ENCODE peak calls at places on chromosomes 11 and 22, in seven cellular contexts. C, S, J, P, D, G and W are unnamed samples.

GRCh38 chr22:25896592-25896991 is 154.6 kb downstream of the MYO18B start:
- DNase-seq in S (no peak), J (no peak), P (no peak), G (no peak), C (no peak), D (no peak), W (no peak)

GRCh38 chr22:44455151-44455962 is 42.7 kb downstream of the RTL6 start:
- DNase-seq in J (peak), P (no peak), S (peak), C (no peak), D (no peak), G (no peak), W (no peak)

GRCh38 chr11:74311352-74311926 is at the start of gene P4HA3:
- DNase-seq in J (peak), S (peak), G (no peak), C (peak), P (no peak), D (peak), W (no peak)

GRCh38 chr11:45041556-45041955 is 90.9 kb upstream of the TP53I11 start:
- DNase-seq in J (no peak), D (no peak), C (no peak), S (no peak), P (no peak), G (no peak), W (no peak)

GRCh38 chr11:112931686-112932085 is 29.5 kb upstream of the NCAM1 start:
- DNase-seq in C (no peak), P (no peak), G (no peak), S (no peak), D (no peak), J (no peak), W (no peak)

GRCh38 chr11:96134622-96135021 is 208.4 kb downstream of the MAML2 start:
- DNase-seq in S (no peak), C (no peak), D (no peak), G (no peak), P (no peak), J (no peak), W (no peak)

GRCh38 chr11:76336597-76336996 is 44.3 kb downstream of the THAP12 start:
- DNase-seq in J (no peak), D (no peak), G (no peak), P (no peak), S (no peak), C (no peak), W (no peak)

GRCh38 chr22:40220316-40221054 is 42.8 kb downstream of the TNRC6B start:
- DNase-seq in D (no peak), C (no peak), J (no peak), P (no peak), G (no peak), S (no peak), W (no peak)

GRCh38 chr11:21546715-21547114 is 646.2 kb upstream of the ANO5 start:
- DNase-seq in S (no peak), C (no peak), J (no peak), G (no peak), P (no peak), D (no peak), W (no peak)

GRCh38 chr22:49663823-49664222 is 163.8 kb downstream of the BRD1 start:
- DNase-seq in C (no peak), D (no peak), P (no peak), S (no peak), J (no peak), G (no peak), W (no peak)

GRCh38 chr11:35619030-35619753 is 932 bp downstream of the FJX1 start:
- DNase-seq in D (peak), G (peak), P (no peak), C (peak), S (no peak), J (no peak), W (no peak)

GRCh38 chr11:126115253-126115540 is 52.5 kb upstream of the CDON start:
- DNase-seq in P (no peak), S (no peak), D (peak), G (no peak), C (no peak), J (peak), W (no peak)

GRCh38 chr11:71406681-71407080 is 41.5 kb downstream of the DHCR7 start:
- DNase-seq in C (no peak), J (peak), P (no peak), D (no peak), S (no peak), G (no peak), W (no peak)

GRCh38 chr11:84905411-84905810 is 721.7 kb downstream of the DLG2 start:
- DNase-seq in D (no peak), G (no peak), S (no peak), P (no peak), J (no peak), C (no peak), W (no peak)

GRCh38 chr22:37182101-37182948 is 5.7 kb downstream of the C1QTNF6 start:
- DNase-seq in J (no peak), S (peak), P (no peak), D (peak), G (no peak), C (no peak), W (no peak)

GRCh38 chr11:131549099-131549498 is 178.7 kb downstream of the NTM start:
- DNase-seq in J (no peak), P (no peak), G (no peak), D (no peak), C (no peak), S (no peak), W (no peak)

GRCh38 chr11:16871368-16871767 is 132.9 kb downstream of the C11orf58 start:
- DNase-seq in C (no peak), S (no peak), P (no peak), J (no peak), D (no peak), G (no peak), W (no peak)

GRCh38 chr11:126703661-126704060 is 296.9 kb downstream of the KIRREL3 start:
- DNase-seq in S (no peak), P (no peak), G (no peak), C (no peak), D (no peak), J (no peak), W (no peak)

GRCh38 chr11:96315476-96315875 is 27.5 kb downstream of the MAML2 start:
- DNase-seq in P (no peak), D (no peak), C (no peak), J (no peak), G (no peak), S (no peak), W (no peak)

GRCh38 chr22:37329239-37330140 is 47.2 kb downstream of the CYTH4 start:
- DNase-seq in D (no peak), S (no peak), G (peak), P (no peak), J (no peak), C (no peak), W (no peak)

GRCh38 chr11:13663631-13664071 is 4.8 kb upstream of the FAR1 start:
- DNase-seq in C (no peak), D (no peak), P (no peak), J (no peak), S (no peak), G (peak), W (no peak)

GRCh38 chr11:82557274-82557673 is 176.4 kb downstream of the FAM181B start:
- DNase-seq in C (no peak), P (no peak), D (peak), S (no peak), G (no peak), J (no peak), W (no peak)

GRCh38 chr11:74902342-74902741 is 46.5 kb downstream of the XRRA1 start:
- DNase-seq in J (no peak), P (no peak), G (no peak), S (no peak), C (no peak), D (no peak), W (no peak)

GRCh38 chr22:38731703-38732161 is 24.1 kb downstream of the SUN2 start:
- DNase-seq in G (no peak), C (no peak), P (no peak), S (no peak), D (no peak), J (no peak), W (no peak)

GRCh38 chr22:44884968-44885805 is 124.6 kb downstream of the PHF21B start:
- DNase-seq in S (peak), J (no peak), D (no peak), P (no peak), C (no peak), G (no peak), W (peak)

GRCh38 chr22:27825174-27825573 is 23.6 kb upstream of the MN1 start:
- DNase-seq in D (no peak), J (no peak), G (no peak), S (peak), P (no peak), C (no peak), W (no peak)

GRCh38 chr11:57834852-57835251 is 73.2 kb downstream of the CTNND1 start:
- DNase-seq in C (no peak), G (no peak), P (no peak), J (no peak), D (no peak), S (no peak), W (no peak)

GRCh38 chr11:130631119-130631518 is 182.7 kb downstream of the ADAMTS15 start:
- DNase-seq in S (no peak), P (peak), J (no peak), C (no peak), D (no peak), G (peak), W (no peak)

GRCh38 chr11:2975594-2975993 is 16.5 kb downstream of the NAP1L4 start:
- DNase-seq in J (peak), S (no peak), P (no peak), C (peak), G (peak), D (no peak), W (no peak)

GRCh38 chr22:46240917-46241316 is 9.2 kb downstream of the CDPF1 start:
- DNase-seq in P (no peak), C (no peak), G (no peak), D (no peak), S (no peak), J (no peak), W (no peak)

GRCh38 chr11:13668957-13669521 is 571 bp downstream of the FAR1 start:
- DNase-seq in J (peak), P (no peak), S (no peak), D (peak), G (peak), C (peak), W (peak)

GRCh38 chr11:75270896-75271415 is 30.4 kb downstream of the TPBGL start:
- DNase-seq in P (no peak), D (peak), C (no peak), G (peak), S (peak), J (no peak), W (no peak)

GRCh38 chr22:44825310-44826150 is 73.2 kb downstream of the ARHGAP8 start:
- DNase-seq in G (no peak), P (no peak), S (no peak), J (no peak), C (no peak), D (no peak), W (no peak)

GRCh38 chr22:19105867-19106802 is 16.1 kb downstream of the DGCR2 start:
- DNase-seq in J (no peak), C (no peak), D (no peak), G (no peak), P (no peak), S (peak), W (no peak)

GRCh38 chr11:77530879-77531278 is 57.0 kb upstream of the PAK1 start:
- DNase-seq in S (no peak), J (no peak), P (no peak), D (no peak), C (no peak), G (no peak), W (no peak)

GRCh38 chr11:3135491-3136440 is 29.3 kb downstream of the OSBPL5 start:
- DNase-seq in D (peak), S (peak), J (no peak), P (no peak), G (no peak), C (no peak), W (no peak)